ENCODE peak calls at places on chromosomes 16 and 17, in five cellular contexts. I is IMR-90, T is body of pancreas, Y is right lobe of liver, W is stomach. U is an unnamed sample.

GRCh38 chr17:8572767-8573166 is 57.8 kb downstream of the MYH10 start:
- DNase-seq in Y (no peak), T (no peak), I (no peak), W (no peak), U (no peak)

GRCh38 chr16:19771040-19771439 is 53.0 kb downstream of the IQCK start:
- DNase-seq in T (no peak), I (no peak), Y (no peak), W (no peak), U (no peak)

GRCh38 chr17:30236807-30237206 is 1.3 kb upstream of the SLC6A4 start:
- DNase-seq in Y (peak; percentile 82), T (peak; percentile 61), I (no peak), W (peak; percentile 59), U (peak; percentile 84)

GRCh38 chr16:24509536-24509935 is 29.8 kb upstream of the RBBP6 start:
- DNase-seq in Y (no peak), T (no peak), I (no peak), W (no peak), U (no peak)

GRCh38 chr17:21005367-21005766 is 37.4 kb downstream of the USP22 start:
- DNase-seq in I (no peak), T (no peak), Y (no peak), W (no peak), U (no peak)

GRCh38 chr17:2174471-2175293 is 119.8 kb downstream of the HIC1 start:
- DNase-seq in W (no peak), I (peak; percentile 99), Y (peak; percentile 82), T (peak; percentile 38), U (no peak)

GRCh38 chr16:12798171-12798570 is 5.5 kb downstream of the CPPED1 start:
- DNase-seq in W (no peak), Y (no peak), T (no peak), I (no peak), U (no peak)

GRCh38 chr16:15775663-15776304 is 81.0 kb downstream of the MYH11 start:
- DNase-seq in I (peak; percentile 52), T (no peak), W (no peak), Y (no peak), U (no peak)

GRCh38 chr16:67649494-67649931 is 4.6 kb downstream of the CARMIL2 start:
- DNase-seq in W (no peak), Y (no peak), I (no peak), T (no peak), U (no peak)

GRCh38 chr17:29042679-29043538 is at the start of gene PIPOX:
- DNase-seq in I (peak; percentile 15), Y (peak; percentile 91), W (no peak), T (peak; percentile 22), U (peak; percentile 18)

GRCh38 chr16:12295395-12295794 is 318.9 kb downstream of the SNX29 start:
- DNase-seq in W (no peak), Y (no peak), T (no peak), I (no peak), U (no peak)

GRCh38 chr17:20174588-20175265 is 165.6 kb downstream of the SPECC1 start:
- DNase-seq in Y (no peak), W (peak; percentile 39), T (no peak), I (peak; percentile 76), U (no peak)

GRCh38 chr17:357634-358033 is 5.0 kb upstream of the RPH3AL start:
- DNase-seq in T (no peak), W (no peak), Y (peak; percentile 45), I (no peak), U (no peak)

GRCh38 chr17:7864995-7865650 is 7.3 kb downstream of the CYB5D1 start:
- DNase-seq in I (no peak), W (no peak), T (no peak), Y (no peak), U (no peak)

GRCh38 chr16:86492267-86492960 is 17.9 kb upstream of the FOXF1 start:
- DNase-seq in T (no peak), I (no peak), W (no peak), Y (no peak), U (no peak)

GRCh38 chr16:88883117-88883895 is 16.8 kb upstream of the PABPN1L start:
- DNase-seq in Y (peak; percentile 87), W (no peak), I (no peak), T (no peak), U (no peak)

GRCh38 chr17:9729034-9729650 is 62.2 kb downstream of the DHRS7C start:
- DNase-seq in I (peak; percentile 45), Y (no peak), T (no peak), W (no peak), U (peak; percentile 53)

GRCh38 chr16:22330326-22330725 is 33.1 kb downstream of the POLR3E start:
- DNase-seq in Y (no peak), T (no peak), W (no peak), I (no peak), U (no peak)

GRCh38 chr17:65088621-65089385 is 32.3 kb upstream of the GNA13 start:
- DNase-seq in Y (peak; percentile 2), W (no peak), I (no peak), T (no peak), U (no peak)

GRCh38 chr17:44130693-44131349 is 7.4 kb upstream of the HDAC5 start:
- DNase-seq in Y (no peak), T (no peak), I (no peak), W (no peak), U (no peak)

GRCh38 chr16:30722443-30722842 is 23.5 kb downstream of the SRCAP start:
- DNase-seq in Y (no peak), W (no peak), T (no peak), I (no peak), U (peak; percentile 42)

GRCh38 chr17:2400474-2400866 is 390 bp downstream of the MNT start:
- DNase-seq in T (peak; percentile 58), I (no peak), W (peak; percentile 54), Y (peak; percentile 82), U (peak; percentile 82)

GRCh38 chr16:25192096-25192495 is 24.7 kb upstream of the AQP8 start:
- DNase-seq in Y (no peak), I (peak; percentile 19), W (no peak), T (no peak), U (no peak)

GRCh38 chr17:5097101-5097834 is 14.4 kb downstream of the ZNF232 start:
- DNase-seq in I (no peak), Y (peak; percentile 69), T (peak; percentile 58), W (peak; percentile 30), U (no peak)

GRCh38 chr17:48002920-48003685 is 32.2 kb downstream of the CDK5RAP3 start:
- DNase-seq in W (no peak), I (no peak), Y (no peak), T (no peak), U (no peak)

GRCh38 chr17:49715717-49716279 is 8.0 kb upstream of the SLC35B1 start:
- DNase-seq in T (no peak), I (no peak), W (no peak), Y (no peak), U (no peak)

GRCh38 chr16:48499822-48500440 is 110.0 kb downstream of the N4BP1 start:
- DNase-seq in Y (no peak), I (peak; percentile 93), W (no peak), T (peak; percentile 33), U (no peak)

GRCh38 chr17:42980274-42980765 is at the start of gene RUNDC1:
- DNase-seq in Y (peak; percentile 94), W (peak; percentile 97), I (peak; percentile 73), T (peak; percentile 94), U (peak; percentile 98)
- TF ChIP-seq POLR2A in Y (peak; percentile 33), W (no peak), I (peak; percentile 5), T (peak; percentile 28), U (peak; percentile 64)

GRCh38 chr17:78431692-78431958 is 53.2 kb downstream of the PGS1 start:
- DNase-seq in T (no peak), Y (no peak), I (no peak), W (no peak), U (no peak)
- H3K27me3 ChIP-seq in T (no peaks in the 10 kb centered on the region), Y (no peaks in the 10 kb centered on the region), I (no peaks in the 10 kb centered on the region), W (peaks cover 11% of the 10 kb centered on the region), U (no peaks in the 10 kb centered on the region)

GRCh38 chr17:34895388-34895787 is 65.9 kb downstream of the CCT6B start:
- DNase-seq in T (no peak), W (no peak), I (no peak), Y (no peak), U (no peak)

GRCh38 chr17:34894971-34895370 is 66.3 kb downstream of the CCT6B start:
- DNase-seq in T (no peak), Y (no peak), W (no peak), I (no peak), U (no peak)

DNA sequence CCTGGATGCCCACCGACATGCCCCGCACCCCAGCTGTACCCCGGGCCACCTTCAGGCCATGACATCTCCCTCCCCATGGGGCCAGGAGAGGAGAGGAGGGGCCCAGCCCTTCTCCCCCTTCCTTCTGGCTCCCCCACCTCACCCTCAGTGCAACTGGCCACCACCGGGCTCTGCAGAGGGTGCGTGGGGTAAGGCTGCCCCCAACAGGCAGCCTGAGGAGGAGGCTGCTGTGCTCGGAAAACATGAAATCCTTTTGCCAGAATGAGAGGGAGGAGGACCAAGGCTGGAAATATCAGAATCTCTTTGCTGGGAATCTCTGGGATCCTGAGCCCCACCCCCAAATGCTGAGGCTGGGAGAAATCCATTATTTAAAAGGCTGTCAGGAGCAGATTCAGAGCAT is 68.4 kb downstream of the CCT6B start:
- DNase-seq in W (no peak), I (no peak), Y (no peak), T (no peak), U (no peak)
- TF ChIP-seq CTCF in W (no peak), I (peak; percentile 20), Y (peak; percentile 28), T (peak; percentile 15), U (no peak)

DNA sequence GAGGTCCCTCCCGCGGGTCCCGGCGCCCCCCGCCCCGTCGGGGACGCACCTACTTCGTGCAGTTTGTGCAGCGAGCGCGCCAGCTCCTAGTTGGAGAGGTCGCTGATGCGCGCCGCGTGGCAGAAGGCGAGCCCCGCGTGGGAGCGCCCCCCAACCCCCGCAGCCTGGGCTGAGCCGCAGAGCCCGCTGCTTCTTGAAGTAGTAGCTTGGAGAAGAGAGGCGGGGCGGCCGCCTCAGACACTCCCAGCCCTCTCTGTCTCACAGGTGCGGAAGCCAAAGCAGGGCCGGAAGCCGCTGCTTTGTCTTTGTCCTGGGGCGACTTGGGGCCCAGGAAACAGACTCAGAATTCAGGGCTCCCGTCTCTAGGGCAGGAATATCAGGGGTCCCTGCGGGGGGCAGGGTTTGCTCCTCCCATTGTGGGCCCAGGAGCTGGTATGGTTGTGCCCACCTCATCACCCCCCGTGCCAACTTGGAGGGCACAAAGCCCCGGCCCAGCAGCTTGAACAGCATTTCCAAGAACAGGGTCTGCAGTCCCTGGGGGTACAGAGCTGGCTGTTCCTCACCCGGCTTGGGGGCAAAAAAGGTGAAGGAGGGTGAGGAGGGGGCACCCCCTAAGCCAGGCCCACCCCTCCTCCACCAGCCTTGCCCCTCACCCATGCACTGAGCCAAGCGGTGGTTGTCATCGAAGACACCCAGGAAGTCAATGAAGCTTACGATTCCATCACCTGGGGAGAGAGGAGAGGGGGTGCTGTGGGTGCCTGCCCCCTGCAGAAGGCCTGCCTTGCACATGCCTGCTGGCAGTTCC is 13.6 kb downstream of the SPATA32 start:
- DNase-seq in W (peak; percentile 76), T (peak; percentile 60), Y (no peak), I (no peak), U (peak; percentile 82)
- TF ChIP-seq POLR2A in W (no peak), T (no peak), Y (no peak), I (no peak), U (no peak)

DNA sequence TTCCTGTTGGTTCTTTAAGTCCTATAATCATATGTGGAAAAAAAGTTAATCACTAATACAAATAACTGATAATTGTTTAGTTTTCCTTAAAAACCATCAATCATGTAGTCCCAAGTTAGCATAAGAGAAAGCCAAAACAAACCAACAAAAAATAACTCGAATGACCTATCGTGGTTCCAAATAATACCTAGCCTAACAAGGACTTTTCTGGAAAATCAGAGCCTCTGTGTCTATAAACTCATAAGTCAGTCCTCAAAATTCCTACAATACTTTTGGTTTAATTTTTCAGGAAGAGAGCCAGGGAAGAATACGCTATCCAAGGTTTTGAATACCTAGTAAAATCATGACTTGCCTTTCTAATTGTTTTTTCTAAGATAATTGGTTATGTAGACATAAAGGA is 975.3 kb upstream of the SOX9 start:
- DNase-seq in I (no peak), W (no peak), Y (no peak), T (no peak), U (no peak)
- H3K27me3 ChIP-seq in I (no peaks in the 10 kb centered on the region), W (no peaks in the 10 kb centered on the region), Y (no peaks in the 10 kb centered on the region), T (no peaks in the 10 kb centered on the region), U (no peaks in the 10 kb centered on the region)

U was measured in Peyer's patch.